ENCODE peak calls at places on chromosomes 5 and 9, in five cellular contexts. M is IMR-90, F is fibroblast of mammary gland, U is cardiac muscle cell, I is AG09309. T is an unnamed sample.
A peak's percentile ranks its signal among the peaks of the same experiment; 100 is the strongest.

GRCh38 chr5:45741110-45741509 is 44.9 kb upstream of the HCN1 start:
- DNase-seq in M (no peak), F (no peak), U (peak; percentile 61), I (no peak), T (no peak)

GRCh38 chr9:137163101-137163661 is 6.7 kb downstream of the LRRC26 start:
- DNase-seq in M (no peak), F (peak; percentile 12), U (peak; percentile 24), I (no peak), T (no peak)

GRCh38 chr5:168269950-168270349 is 21.5 kb upstream of the WWC1 start:
- DNase-seq in M (peak; percentile 13), F (no peak), U (no peak), I (no peak), T (no peak)

GRCh38 chr5:148482196-148482595 is 98.4 kb downstream of the FBXO38 start:
- DNase-seq in M (no peak), F (no peak), U (no peak), I (no peak), T (no peak)

GRCh38 chr5:23994581-23995370 is 487.4 kb downstream of the PRDM9 start:
- DNase-seq in M (no peak), F (no peak), U (no peak), I (no peak), T (no peak)

GRCh38 chr5:83450183-83450839 is 21.2 kb upstream of the VCAN start:
- DNase-seq in M (no peak), F (no peak), U (no peak), I (no peak), T (no peak)

GRCh38 chr9:81372628-81373191 is 316.6 kb downstream of the TLE1 start:
- DNase-seq in M (no peak), F (peak; percentile 55), U (no peak), I (no peak), T (no peak)

GRCh38 chr9:76034049-76034448 is 143.6 kb downstream of the PCSK5 start:
- DNase-seq in M (no peak), F (no peak), U (no peak), I (no peak), T (no peak)

GRCh38 chr9:133557581-133557980 is 23.1 kb downstream of the ADAMTSL2 start:
- DNase-seq in M (no peak), F (no peak), U (peak; percentile 79), I (no peak), T (no peak)

DNA sequence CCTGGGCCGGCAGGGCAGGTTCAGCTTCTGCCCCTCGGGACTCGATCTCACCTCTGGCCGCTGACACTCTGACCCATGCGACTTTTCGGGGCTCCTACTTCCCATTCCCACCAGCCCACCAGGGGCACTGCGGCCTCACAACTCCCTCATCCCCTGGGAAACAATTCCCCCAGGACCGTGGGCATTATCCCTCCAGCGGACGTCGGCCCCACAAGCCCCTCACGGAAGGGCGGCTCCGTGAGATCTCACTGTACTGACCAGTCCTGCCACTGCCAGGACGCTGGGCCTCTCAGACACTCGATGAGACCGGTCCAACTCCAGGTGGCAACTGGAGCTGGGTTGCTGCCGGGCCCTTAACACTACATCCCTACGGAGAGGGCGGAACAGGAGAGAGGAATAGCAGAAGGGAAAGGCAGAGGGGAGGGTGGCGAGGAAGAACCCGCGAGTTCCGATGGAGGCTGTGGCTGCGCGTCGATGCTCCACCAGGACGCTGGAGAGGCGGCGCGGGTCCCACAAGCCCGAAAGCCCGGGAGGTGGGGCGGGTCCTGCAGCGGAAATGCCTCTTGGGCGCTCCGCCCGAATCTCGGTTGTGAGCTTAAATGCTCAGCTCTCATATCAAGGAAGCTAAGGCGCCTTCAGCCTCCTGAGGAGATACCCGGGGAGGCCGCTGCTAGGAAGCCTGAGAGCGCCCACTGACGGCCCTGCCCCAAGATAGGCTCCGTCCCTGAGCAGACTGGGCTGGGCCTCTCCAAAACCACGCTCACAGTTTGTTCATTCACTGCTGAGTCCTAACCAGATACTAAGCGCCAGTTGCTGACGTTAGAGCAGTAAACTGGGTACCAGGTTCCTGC is 36.3 kb downstream of the VCP start:
- DNase-seq in M (peak; percentile 38), F (peak; percentile 63), U (no peak), I (peak; percentile 5), T (no peak)
- H3K4me3 ChIP-seq in M (peak overlapping the region; percentile 20), F (peak overlapping the region; percentile 37), U (no peak overlapping the region), I (peak overlapping the region; percentile 15), T (peak overlapping the region; percentile 22)

GRCh38 chr9:90774682-90775081 is 26.9 kb upstream of the SYK start:
- DNase-seq in M (no peak), F (no peak), U (no peak), I (no peak), T (peak; percentile 62)
- TF ChIP-seq CTCF in M (no peak), F (no peak), U (no peak), I (no peak), T (no peak)

DNA sequence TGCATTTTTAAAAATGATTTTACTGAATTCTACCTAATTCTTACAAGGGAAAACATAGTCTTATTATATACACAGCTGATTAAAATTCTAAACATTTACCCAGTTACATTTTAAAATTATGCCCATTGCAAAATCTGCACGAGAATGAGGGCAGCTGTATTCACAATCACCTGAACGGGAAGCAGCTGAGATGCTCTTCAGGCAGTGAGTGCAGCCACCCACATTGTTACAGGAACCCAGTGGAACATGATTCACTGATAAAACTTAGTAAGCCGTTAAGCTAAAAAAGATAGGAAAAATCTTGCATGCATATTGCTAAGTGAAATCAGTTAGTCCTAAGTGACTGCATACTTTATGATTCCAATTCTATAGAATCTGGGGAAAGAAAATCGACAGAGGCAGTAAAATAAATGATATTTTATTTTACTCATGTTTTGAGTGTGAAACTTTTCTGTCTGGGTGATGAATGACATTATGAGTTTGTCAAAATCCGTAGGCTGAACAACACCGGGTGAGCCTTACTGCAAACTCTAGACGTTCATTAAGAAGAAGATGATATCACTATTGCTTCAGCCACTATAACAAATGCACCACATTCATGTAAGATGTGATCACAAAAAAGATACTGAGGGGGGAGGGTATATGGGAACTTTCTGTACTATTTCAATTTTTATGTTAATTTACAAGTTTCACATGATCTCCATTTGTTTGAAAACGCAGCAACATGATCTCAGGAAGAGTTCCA is 39.1 kb upstream of the FLT4 start:
- DNase-seq in M (no peak), F (no peak), U (no peak), I (no peak), T (no peak)
- H3K4me3 ChIP-seq in M (no peak overlapping the region), F (no peak overlapping the region), U (no peak overlapping the region), I (no peak overlapping the region), T (no peak overlapping the region)

DNA sequence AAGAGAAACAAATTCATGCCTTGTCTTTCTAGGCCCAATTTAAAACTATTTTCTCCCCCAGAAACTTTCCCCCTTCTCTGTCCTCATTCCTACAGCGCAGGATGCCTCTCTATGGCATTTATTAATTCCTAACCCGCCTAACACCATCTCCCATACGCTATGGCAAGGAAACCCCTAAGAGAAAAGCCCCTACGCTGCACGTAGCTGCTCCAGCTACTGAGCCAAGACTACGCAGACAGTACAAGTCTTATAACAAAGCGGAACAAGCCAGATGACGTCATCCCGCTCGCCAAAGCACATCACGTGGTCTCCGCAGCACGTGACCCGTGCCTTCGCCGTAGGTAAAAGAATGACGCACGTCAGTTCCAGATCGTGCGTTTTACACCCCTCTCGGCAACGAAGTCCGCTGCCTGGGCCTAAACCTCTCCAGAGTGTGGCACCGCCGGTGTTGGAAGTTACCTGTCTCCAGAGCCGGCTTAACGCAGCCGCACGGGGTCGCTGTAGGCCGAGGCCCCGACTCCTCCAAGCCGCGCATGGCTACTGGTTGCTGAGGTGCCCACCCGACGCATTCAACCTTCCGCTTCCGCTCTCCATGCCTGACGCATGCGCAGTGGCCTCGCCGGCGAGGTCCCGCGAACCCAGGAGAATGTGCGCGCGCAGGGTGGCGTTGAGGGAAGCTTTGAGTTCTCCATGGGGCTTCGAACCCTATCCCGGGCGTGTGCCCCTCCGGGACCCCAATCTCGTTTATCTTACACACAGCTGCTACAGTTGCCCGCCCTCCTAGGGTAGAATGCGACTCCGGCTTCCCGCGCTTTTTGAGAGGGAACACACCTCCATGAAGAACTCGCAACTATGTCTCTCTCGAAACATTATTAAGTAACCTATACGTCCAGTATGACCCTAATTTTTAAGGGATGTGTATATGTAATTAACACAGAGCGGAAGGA is at the start of gene TRMO:
- DNase-seq in M (peak; percentile 99), F (peak; percentile 99), U (peak; percentile 95), I (peak; percentile 97), T (peak; percentile 99)
- TF ChIP-seq CTCF in M (peak; percentile 72), F (peak; percentile 47), U (peak; percentile 67), I (peak; percentile 72), T (peak; percentile 83)

GRCh38 chr9:13568851-13569618 is 289.5 kb upstream of the MPDZ start:
- DNase-seq in M (no peak), F (no peak), U (peak; percentile 32), I (no peak), T (no peak)
- H3K4me3 ChIP-seq in M (peak overlapping the region; percentile 19), F (no peak overlapping the region), U (no peak overlapping the region), I (no peak overlapping the region), T (no peak overlapping the region)

GRCh38 chr5:159917919-159918487 is 1.7 kb downstream of the ADRA1B start:
- DNase-seq in M (no peak), F (no peak), U (no peak), I (no peak), T (no peak)

GRCh38 chr5:159913048-159913447 is 3.2 kb upstream of the ADRA1B start:
- DNase-seq in M (peak; percentile 76), F (peak; percentile 94), U (no peak), I (peak; percentile 56), T (no peak)

GRCh38 chr5:159913481-159913880 is 2.8 kb upstream of the ADRA1B start:
- DNase-seq in M (peak; percentile 42), F (peak; percentile 42), U (no peak), I (no peak), T (no peak)

GRCh38 chr5:159915913-159916840 is at the start of gene ADRA1B:
- DNase-seq in M (peak; percentile 53), F (peak; percentile 50), U (peak; percentile 91), I (no peak), T (peak; percentile 39)

DNA sequence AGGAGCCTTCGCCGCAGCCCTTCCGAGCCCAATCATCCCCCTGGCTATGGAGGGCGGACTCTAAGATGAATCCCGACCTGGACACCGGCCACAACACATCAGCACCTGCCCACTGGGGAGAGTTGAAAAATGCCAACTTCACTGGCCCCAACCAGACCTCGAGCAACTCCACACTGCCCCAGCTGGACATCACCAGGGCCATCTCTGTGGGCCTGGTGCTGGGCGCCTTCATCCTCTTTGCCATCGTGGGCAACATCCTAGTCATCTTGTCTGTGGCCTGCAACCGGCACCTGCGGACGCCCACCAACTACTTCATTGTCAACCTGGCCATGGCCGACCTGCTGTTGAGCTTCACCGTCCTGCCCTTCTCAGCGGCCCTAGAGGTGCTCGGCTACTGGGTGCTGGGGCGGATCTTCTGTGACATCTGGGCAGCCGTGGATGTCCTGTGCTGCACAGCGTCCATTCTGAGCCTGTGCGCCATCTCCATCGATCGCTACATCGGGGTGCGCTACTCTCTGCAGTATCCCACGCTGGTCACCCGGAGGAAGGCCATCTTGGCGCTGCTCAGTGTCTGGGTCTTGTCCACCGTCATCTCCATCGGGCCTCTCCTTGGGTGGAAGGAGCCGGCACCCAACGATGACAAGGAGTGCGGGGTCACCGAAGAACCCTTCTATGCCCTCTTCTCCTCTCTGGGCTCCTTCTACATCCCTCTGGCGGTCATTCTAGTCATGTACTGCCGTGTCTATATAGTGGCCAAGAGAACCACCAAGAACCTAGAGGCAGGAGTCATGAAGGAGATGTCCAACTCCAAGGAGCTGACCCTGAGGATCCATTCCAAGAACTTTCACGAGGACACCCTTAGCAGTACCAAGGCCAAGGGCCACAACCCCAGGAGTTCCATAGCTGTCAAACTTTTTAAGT is 819 bp downstream of the ADRA1B start:
- DNase-seq in M (no peak), F (no peak), U (no peak), I (no peak), T (no peak)
- TF ChIP-seq CTCF in M (peak; percentile 9), F (no peak), U (no peak), I (peak; percentile 31), T (no peak)

DNA sequence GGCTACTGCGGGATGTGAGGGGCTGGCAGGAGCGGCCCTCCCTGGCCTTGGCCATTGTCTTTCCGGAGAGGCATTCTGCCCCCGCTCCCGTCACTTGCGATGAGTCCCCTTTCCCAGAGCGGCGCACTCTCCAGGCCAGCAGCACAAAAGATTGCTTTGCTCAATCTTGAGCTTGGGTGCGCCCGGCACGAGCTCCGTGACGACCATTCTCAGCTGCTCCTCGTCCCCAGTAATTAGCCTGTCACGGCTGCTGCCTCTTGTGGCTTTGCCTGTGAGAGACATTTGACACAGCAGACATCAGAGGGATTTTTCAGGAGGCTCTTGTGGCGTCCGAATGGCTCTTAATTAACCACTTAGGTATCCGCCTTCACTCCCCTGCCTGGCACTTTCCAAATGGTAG is 397.9 kb upstream of the IRX1 start:
- DNase-seq in M (no peak), F (no peak), U (peak; percentile 75), I (no peak), T (no peak)
- H3K4me3 ChIP-seq in M (no peak overlapping the region), F (no peak overlapping the region), U (peak overlapping the region; percentile 16), I (no peak overlapping the region), T (no peak overlapping the region)